ENCODE peak calls at places on chromosomes 12 and 14, in eight cellular contexts. L, C, S, F, I, T, O and W are unnamed samples.

GRCh38 chr12:107610030-107610859 is 75.4 kb upstream of the PWP1 start:
- DNase-seq in I (peak), T (peak), C (peak), S (peak), O (peak), L (no peak), F (no peak), W (no peak)

GRCh38 chr12:57459750-57460400 is at the start of gene GLI1:
- DNase-seq in L (no peak), C (no peak), T (no peak), I (no peak), S (no peak), F (no peak), O (no peak), W (no peak)

GRCh38 chr12:12010277-12011031 is 60.3 kb upstream of the BCL2L14 start:
- DNase-seq in O (peak), L (no peak), S (peak), F (no peak), C (no peak), T (peak), I (peak), W (no peak)

GRCh38 chr12:122795807-122796206 is 21.4 kb downstream of the CCDC62 start:
- DNase-seq in L (no peak), O (no peak), F (no peak), S (no peak), C (no peak), T (no peak), I (no peak), W (no peak)

GRCh38 chr12:69511870-69512269 is 41.7 kb downstream of the FRS2 start:
- DNase-seq in S (no peak), L (no peak), F (no peak), C (no peak), I (no peak), T (no peak), O (no peak), W (no peak)

GRCh38 chr12:29552324-29552927 is 54.9 kb upstream of the OVCH1 start:
- DNase-seq in O (peak), F (no peak), L (no peak), S (peak), T (peak), I (peak), C (peak), W (no peak)

GRCh38 chr14:34220921-34221320 is 241.1 kb downstream of the SPTSSA start:
- DNase-seq in C (no peak), S (peak), T (no peak), O (no peak), I (no peak), L (no peak), F (no peak), W (no peak)

GRCh38 chr12:524167-524951 is 64.6 kb downstream of the B4GALNT3 start:
- DNase-seq in O (no peak), F (no peak), L (no peak), T (no peak), S (no peak), C (no peak), I (peak), W (no peak)

GRCh38 chr12:90974286-90974685 is 19.3 kb upstream of the CCER1 start:
- DNase-seq in T (peak), O (peak), I (no peak), L (no peak), S (no peak), C (no peak), F (no peak), W (no peak)

GRCh38 chr12:52952082-52952801 is 3.3 kb downstream of the KRT18 start:
- DNase-seq in I (peak), F (no peak), O (peak), L (no peak), T (no peak), S (no peak), C (no peak), W (no peak)

GRCh38 chr12:121038861-121039654 is at the start of gene OASL:
- DNase-seq in O (peak), C (no peak), F (no peak), S (peak), L (no peak), I (peak), T (peak), W (no peak)

GRCh38 chr12:68406134-68406576 is 74.0 kb upstream of the MDM1 start:
- DNase-seq in T (peak), L (peak), I (peak), S (peak), C (peak), O (peak), F (no peak), W (peak)

GRCh38 chr12:52870361-52871290 is 21.8 kb upstream of the KRT78 start:
- DNase-seq in F (no peak), L (no peak), C (no peak), O (peak), T (peak), S (peak), I (peak), W (no peak)

GRCh38 chr14:73295198-73295796 is 58.0 kb downstream of the PAPLN start:
- DNase-seq in I (peak), O (peak), C (no peak), F (no peak), T (peak), S (peak), L (no peak), W (no peak)

GRCh38 chr12:94805749-94806148 is 155.4 kb upstream of the TMCC3 start:
- DNase-seq in O (peak), C (no peak), T (peak), I (no peak), F (peak), S (no peak), L (no peak), W (peak)

GRCh38 chr12:14403711-14404164 is 38.3 kb downstream of the ATF7IP start:
- DNase-seq in I (peak), F (peak), S (no peak), L (no peak), O (peak), C (no peak), T (peak), W (no peak)

GRCh38 chr14:59265808-59266207 is 77.3 kb downstream of the DAAM1 start:
- DNase-seq in S (no peak), O (no peak), L (no peak), I (no peak), C (no peak), T (peak), F (no peak), W (peak)

GRCh38 chr12:52203126-52203921 is 11.5 kb upstream of the KRT80 start:
- DNase-seq in C (no peak), I (peak), F (peak), L (no peak), O (peak), S (peak), T (peak), W (peak)

GRCh38 chr12:54624316-54625279 is 10.1 kb downstream of the LACRT start:
- DNase-seq in O (peak), F (no peak), T (peak), S (no peak), C (no peak), I (no peak), L (no peak), W (no peak)

GRCh38 chr12:1443421-1444141 is 150.8 kb downstream of the FBXL14 start:
- DNase-seq in T (peak), S (no peak), C (peak), L (no peak), F (peak), O (peak), I (no peak), W (no peak)

GRCh38 chr12:82757059-82757458 is 70.4 kb downstream of the TMTC2 start:
- DNase-seq in C (no peak), L (no peak), S (no peak), I (no peak), O (peak), F (no peak), T (peak), W (no peak)

GRCh38 chr14:71400821-71401447 is 493.7 kb downstream of the PCNX1 start:
- DNase-seq in I (no peak), O (peak), L (no peak), C (no peak), F (no peak), T (peak), S (no peak), W (no peak)

GRCh38 chr14:55297611-55298323 is 26.5 kb downstream of the FBXO34 start:
- DNase-seq in C (no peak), L (no peak), F (no peak), S (no peak), T (no peak), I (peak), O (no peak), W (no peak)

GRCh38 chr12:124087251-124088141 is 114.5 kb downstream of the ZNF664 start:
- DNase-seq in S (no peak), L (no peak), O (no peak), T (no peak), C (no peak), I (no peak), F (no peak), W (no peak)

GRCh38 chr14:64550539-64551333 is 975 bp downstream of the PPP1R36 start:
- DNase-seq in L (no peak), C (no peak), S (no peak), O (no peak), I (no peak), T (no peak), F (no peak), W (no peak)
- H3K4me3 ChIP-seq in L (peak), C (no peak), S (no peak), O (no peak), I (no peak), T (no peak), F (no peak), W (no peak)

GRCh38 chr12:105092336-105092735 is 8.1 kb upstream of the ALDH1L2 start:
- DNase-seq in I (peak), O (no peak), L (no peak), F (no peak), S (no peak), C (no peak), T (no peak), W (no peak)
- TF ChIP-seq CTCF in I (peak), O (no peak), L (no peak), F (no peak), S (no peak), C (no peak), T (no peak), W (no peak)

GRCh38 chr14:53526190-53526589 is 373.1 kb upstream of the DDHD1 start:
- DNase-seq in O (no peak), C (no peak), L (no peak), I (no peak), T (peak), S (no peak), F (no peak), W (no peak)
- H3K4me3 ChIP-seq in O (no peak), C (no peak), L (no peak), I (no peak), T (no peak), S (no peak), F (no peak), W (no peak)

DNA sequence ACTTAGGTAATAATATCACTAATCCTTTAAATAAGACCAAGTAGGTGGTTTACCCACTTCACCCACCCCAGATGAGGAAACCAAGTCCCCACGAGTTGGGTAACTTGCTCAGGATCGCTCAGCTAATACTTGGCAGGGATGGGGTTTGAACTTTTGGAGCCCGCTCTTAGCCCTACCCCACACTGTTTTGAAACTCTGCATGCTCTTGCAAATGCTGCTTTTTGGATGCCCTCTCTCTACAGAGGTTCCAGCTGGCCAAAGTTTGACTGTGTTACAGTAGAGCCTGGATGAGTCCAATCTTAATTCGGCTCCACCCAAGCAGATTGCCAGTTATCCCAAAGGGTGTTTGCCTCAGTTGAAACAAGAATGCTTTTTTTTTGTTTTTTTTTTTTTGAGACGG is 6.8 kb downstream of the PLEKHG3 start:
- DNase-seq in I (no peak), S (no peak), T (no peak), C (no peak), L (peak), O (peak), F (no peak), W (no peak)
- TF ChIP-seq CTCF in I (no peak), S (no peak), T (no peak), C (no peak), L (no peak), O (no peak), F (no peak), W (no peak)

DNA sequence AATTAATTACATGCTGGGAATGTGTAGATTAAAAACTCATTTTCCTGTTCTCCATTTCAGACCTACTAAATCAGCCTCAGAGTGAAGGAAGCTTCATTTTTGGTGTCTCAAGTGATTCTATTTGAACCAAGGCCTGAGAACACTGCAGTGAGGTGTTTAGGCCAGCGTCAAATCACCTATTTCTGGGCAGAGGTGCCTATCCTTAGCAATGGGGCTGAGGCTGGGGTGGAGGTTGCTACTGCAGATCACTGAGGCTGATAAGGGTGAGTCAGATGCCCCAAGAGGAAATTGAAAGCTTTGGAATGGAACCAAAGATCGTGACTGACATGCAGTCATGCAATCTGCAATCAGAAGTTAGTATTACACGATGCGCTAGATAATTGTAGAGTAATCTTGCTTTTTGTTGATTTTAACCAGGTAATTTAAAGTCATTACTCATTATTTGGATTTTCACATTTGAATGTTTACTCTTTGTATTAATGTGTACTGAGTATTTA is 4.4 kb downstream of the TXNRD1 start:
- DNase-seq in I (peak), S (peak), C (no peak), L (no peak), F (peak), T (peak), O (peak), W (peak)
- H3K4me3 ChIP-seq in I (no peak), S (no peak), C (peak), L (peak), F (peak), T (peak), O (no peak), W (no peak)

GRCh38 chr12:131829795-131830334 is 1.7 kb downstream of the MMP17 start:
- DNase-seq in S (peak), C (no peak), O (no peak), I (no peak), F (no peak), T (no peak), L (peak), W (no peak)
- TF ChIP-seq CTCF in S (no peak), C (no peak), O (no peak), I (no peak), F (no peak), T (no peak), L (no peak), W (no peak)

GRCh38 chr12:88578821-88579518 is 1.3 kb downstream of the KITLG start:
- DNase-seq in I (peak), C (no peak), O (no peak), F (no peak), T (peak), L (no peak), S (peak), W (no peak)

GRCh38 chr12:88577537-88577936 is 2.7 kb downstream of the KITLG start:
- DNase-seq in I (no peak), T (peak), S (no peak), O (no peak), C (no peak), L (no peak), F (no peak), W (no peak)

GRCh38 chr12:88579941-88580871 is at the start of gene KITLG:
- DNase-seq in T (peak), L (peak), F (no peak), C (peak), S (peak), O (peak), I (peak), W (no peak)

GRCh38 chr12:88578274-88578673 is 2.0 kb downstream of the KITLG start:
- DNase-seq in T (peak), S (no peak), O (no peak), I (no peak), L (no peak), C (no peak), F (no peak), W (no peak)

GRCh38 chr12:88579572-88579940 is 715 bp downstream of the KITLG start:
- DNase-seq in L (no peak), S (no peak), F (no peak), O (no peak), T (peak), C (no peak), I (peak), W (no peak)
- H3K4me3 ChIP-seq in L (peak), S (no peak), F (peak), O (peak), T (peak), C (peak), I (peak), W (peak)

GRCh38 chr12:96192926-96193573 is 1.1 kb upstream of the ELK3 start:
- DNase-seq in O (no peak), F (no peak), T (no peak), C (no peak), I (no peak), S (no peak), L (peak), W (no peak)
- TF ChIP-seq CTCF in O (no peak), F (no peak), T (no peak), C (no peak), I (no peak), S (no peak), L (no peak), W (no peak)

GRCh38 chr12:70607107-70607506 is 30.1 kb downstream of the PTPRB start:
- DNase-seq in O (no peak), C (no peak), T (no peak), S (no peak), I (no peak), L (no peak), F (no peak), W (no peak)
- H3K4me3 ChIP-seq in O (no peak), C (no peak), T (no peak), S (no peak), I (no peak), L (peak), F (no peak), W (no peak)

GRCh38 chr12:15591811-15592210 is 197.4 kb downstream of the EPS8 start:
- DNase-seq in S (no peak), I (no peak), C (no peak), T (no peak), O (no peak), F (no peak), L (no peak), W (no peak)

GRCh38 chr12:15590180-15590826 is 198.9 kb downstream of the EPS8 start:
- DNase-seq in I (peak), C (peak), S (peak), F (no peak), O (peak), L (peak), T (peak), W (no peak)

GRCh38 chr12:15596174-15596573 is 193.0 kb downstream of the EPS8 start:
- DNase-seq in C (no peak), I (no peak), F (no peak), O (no peak), S (no peak), L (no peak), T (no peak), W (no peak)

GRCh38 chr12:15589328-15590032 is 199.7 kb downstream of the EPS8 start:
- DNase-seq in C (no peak), S (no peak), T (no peak), I (no peak), O (no peak), L (no peak), F (no peak), W (no peak)

DNA sequence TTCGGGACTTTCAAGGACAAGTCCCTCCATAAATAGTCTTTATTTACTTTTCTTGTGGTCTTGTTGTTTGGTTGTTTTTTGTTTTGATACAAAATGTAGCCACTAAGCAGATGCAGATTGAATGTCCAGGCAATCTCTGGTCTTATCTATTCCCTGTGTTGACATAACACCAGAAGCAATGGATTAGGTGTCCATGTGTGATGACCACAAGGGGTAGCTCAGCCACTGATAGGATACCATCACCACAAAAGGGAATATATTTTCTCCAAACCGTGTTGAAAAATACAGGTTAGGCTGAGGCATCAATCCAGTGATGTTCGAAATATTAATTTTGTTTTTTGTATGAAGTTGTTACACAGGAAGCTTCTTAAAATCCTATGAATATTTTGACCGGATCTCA is 196.3 kb downstream of the EPS8 start:
- DNase-seq in O (peak), S (no peak), C (no peak), F (no peak), L (no peak), T (peak), I (no peak), W (no peak)
- TF ChIP-seq CTCF in O (no peak), S (no peak), C (peak), F (no peak), L (no peak), T (no peak), I (no peak), W (peak)